ENCODE peak calls at places on chromosome 15, in four cellular contexts. K is uterus, H is IMR-90, J is stomach. Y is an unnamed sample.

GRCh38 chr15:56215769-56216168 is 27.9 kb downstream of the RFX7 start:
- DNase-seq in K (no peak), H (peak; percentile 88), J (no peak), Y (peak; percentile 29)

GRCh38 chr15:61226313-61227250 is 2.5 kb downstream of the RORA start:
- DNase-seq in K (no peak), H (peak; percentile 6), J (no peak), Y (no peak)

GRCh38 chr15:20341901-20342605 is 199.5 kb downstream of the GOLGA6L6 start:
- DNase-seq in K (peak; percentile 65), H (no peak), J (peak; percentile 72), Y (no peak)

GRCh38 chr15:73954188-73955145 is 28.2 kb downstream of the LOXL1 start:
- DNase-seq in K (no peak), H (no peak), J (no peak), Y (no peak)

GRCh38 chr15:66133247-66133646 is 120.3 kb downstream of the MEGF11 start:
- DNase-seq in K (no peak), H (no peak), J (no peak), Y (no peak)

GRCh38 chr15:26882616-26883365 is 15.9 kb downstream of the GABRA5 start:
- DNase-seq in K (no peak), H (no peak), J (no peak), Y (no peak)

GRCh38 chr15:94677202-94677790 is 445.9 kb downstream of the MCTP2 start:
- DNase-seq in K (no peak), H (no peak), J (no peak), Y (no peak)

GRCh38 chr15:70357453-70357852 is 259.7 kb upstream of the TLE3 start:
- DNase-seq in K (no peak), H (no peak), J (no peak), Y (no peak)

GRCh38 chr15:64381000-64381751 is at the start of gene PCLAF:
- DNase-seq in K (peak; percentile 92), H (peak; percentile 94), J (peak; percentile 94), Y (peak; percentile 53)
- TF ChIP-seq POLR2A in K (no peak), H (peak; percentile 82), J (no peak), Y (peak; percentile 79)

DNA sequence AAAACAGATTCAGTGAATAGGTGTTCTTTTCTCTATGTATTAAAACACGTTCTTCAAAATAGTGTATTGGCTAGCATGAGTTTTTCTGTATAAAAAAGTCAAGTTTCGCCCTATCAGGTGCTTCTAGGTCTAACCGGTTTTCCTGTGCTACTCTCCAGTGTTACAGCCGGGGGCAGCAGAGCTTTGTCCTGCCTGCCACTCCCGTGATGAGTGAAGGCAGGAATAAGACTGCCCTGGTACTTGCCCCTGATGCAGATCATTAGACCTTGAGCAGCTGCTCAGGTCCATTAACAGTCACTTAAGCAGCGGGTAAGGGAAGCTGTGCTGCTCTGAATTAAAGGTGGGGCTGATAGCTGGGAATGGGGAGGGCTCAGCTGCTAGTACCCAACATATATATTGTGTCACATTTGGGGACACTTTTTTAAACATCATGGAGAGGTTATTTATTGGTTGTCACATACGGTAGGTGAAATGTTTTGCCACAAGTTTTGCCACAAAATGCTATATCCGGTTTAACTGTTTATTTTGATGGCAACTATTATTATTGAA is 1.3 kb upstream of the UNC13C start:
- DNase-seq in K (no peak), H (no peak), J (no peak), Y (peak; percentile 0)
- TF ChIP-seq POLR2A in K (no peak), H (no peak), J (no peak), Y (no peak)

GRCh38 chr15:52124270-52124878 is 11.8 kb upstream of the BCL2L10 start:
- DNase-seq in K (no peak), H (peak; percentile 76), J (no peak), Y (no peak)
- TF ChIP-seq POLR2A in K (no peak), H (no peak), J (no peak), Y (no peak)

DNA sequence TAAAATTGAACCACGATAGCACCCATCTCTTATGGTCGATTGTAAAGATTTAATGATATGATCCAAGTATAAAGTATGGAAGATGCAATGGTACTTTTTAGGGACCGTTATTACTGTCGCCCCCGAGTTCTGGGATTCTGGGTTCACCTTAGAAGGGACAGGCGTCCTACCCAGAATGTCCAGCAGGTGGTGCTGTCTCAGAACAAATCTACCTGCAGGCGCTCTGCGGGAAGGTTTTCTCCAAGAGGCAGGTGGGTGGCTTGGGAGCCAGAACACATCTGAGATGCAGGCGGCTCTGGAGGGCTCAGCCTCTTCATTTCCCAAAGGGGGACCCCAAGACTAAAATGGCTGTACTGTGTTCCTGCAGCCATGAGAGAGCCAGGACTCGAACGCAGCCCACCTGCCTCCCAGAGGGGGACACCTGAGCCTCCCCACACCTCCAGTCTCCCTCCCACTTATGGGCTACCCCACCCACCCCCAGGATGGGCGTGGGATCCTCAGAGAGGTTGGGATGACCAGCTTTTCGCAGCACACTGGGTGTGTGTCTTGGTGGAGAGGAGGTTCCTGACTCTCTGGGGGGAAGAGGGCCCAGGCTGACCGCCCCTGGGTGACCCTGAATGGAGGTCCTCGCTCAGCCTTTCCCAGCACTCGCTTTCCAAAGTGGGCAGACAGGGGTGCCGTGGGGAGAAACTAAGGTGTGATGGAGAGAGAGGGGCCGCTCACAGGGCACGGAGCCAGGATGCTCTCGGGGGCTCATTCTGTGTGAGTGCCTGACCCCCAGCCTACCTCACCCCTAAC is 28.1 kb upstream of the CORO2B start:
- DNase-seq in K (peak; percentile 74), H (peak; percentile 44), J (peak; percentile 82), Y (peak; percentile 30)
- TF ChIP-seq POLR2A in K (no peak), H (no peak), J (no peak), Y (no peak)

Y was measured in H54.